ENCODE peak calls at places on chromosomes 7 and 10, in eight cellular contexts. One of them, this sample, is unnamed.

GRCh38 chr10:74223755-74224530 is 72.9 kb downstream of the ADK start:
- DNase-seq in mammary epithelial cell: peak
- DNase-seq in fibroblast of the conjunctiva: no peak
- DNase-seq in activated CD4-positive, alpha-beta T cell treated with anti-CD3 and anti-CD28 coated beads, Interleukin-2, amount 10 ng/mL, durations not matched to agents 7 days and 5 days: no peak
- DNase-seq in pons: no peak
- DNase-seq in activated CD4-positive, CD25-positive, alpha-beta regulatory T cell: no peak
- DNase-seq in CD4-positive, CD25-positive, alpha-beta regulatory T cell: peak
- DNase-seq in thoracic aorta: no peak
- DNase-seq in this sample: peak

GRCh38 chr10:128173383-128173782 is 47.2 kb upstream of the MKI67 start:
- DNase-seq in mammary epithelial cell: no peak
- DNase-seq in fibroblast of the conjunctiva: no peak
- DNase-seq in activated CD4-positive, alpha-beta T cell treated with anti-CD3 and anti-CD28 coated beads, Interleukin-2, amount 10 ng/mL, durations not matched to agents 7 days and 5 days: no peak
- DNase-seq in pons: no peak
- DNase-seq in activated CD4-positive, CD25-positive, alpha-beta regulatory T cell: no peak
- DNase-seq in CD4-positive, CD25-positive, alpha-beta regulatory T cell: no peak
- DNase-seq in thoracic aorta: no peak
- DNase-seq in this sample: no peak

GRCh38 chr7:45885264-45885882 is 2.9 kb upstream of the IGFBP1 start:
- DNase-seq in mammary epithelial cell: peak
- DNase-seq in fibroblast of the conjunctiva: no peak
- DNase-seq in activated CD4-positive, alpha-beta T cell treated with anti-CD3 and anti-CD28 coated beads, Interleukin-2, amount 10 ng/mL, durations not matched to agents 7 days and 5 days: no peak
- DNase-seq in pons: no peak
- DNase-seq in activated CD4-positive, CD25-positive, alpha-beta regulatory T cell: no peak
- DNase-seq in CD4-positive, CD25-positive, alpha-beta regulatory T cell: no peak
- DNase-seq in thoracic aorta: no peak
- DNase-seq in this sample: no peak

GRCh38 chr7:155844019-155844453 is 31.8 kb upstream of the SHH start:
- DNase-seq in mammary epithelial cell: no peak
- DNase-seq in fibroblast of the conjunctiva: no peak
- DNase-seq in activated CD4-positive, alpha-beta T cell treated with anti-CD3 and anti-CD28 coated beads, Interleukin-2, amount 10 ng/mL, durations not matched to agents 7 days and 5 days: no peak
- DNase-seq in pons: no peak
- DNase-seq in activated CD4-positive, CD25-positive, alpha-beta regulatory T cell: no peak
- DNase-seq in CD4-positive, CD25-positive, alpha-beta regulatory T cell: no peak
- DNase-seq in thoracic aorta: no peak
- DNase-seq in this sample: no peak

GRCh38 chr10:121310151-121310711 is 288.0 kb downstream of the FGFR2 start:
- DNase-seq in mammary epithelial cell: peak
- DNase-seq in fibroblast of the conjunctiva: no peak
- DNase-seq in activated CD4-positive, alpha-beta T cell treated with anti-CD3 and anti-CD28 coated beads, Interleukin-2, amount 10 ng/mL, durations not matched to agents 7 days and 5 days: no peak
- DNase-seq in pons: peak
- DNase-seq in activated CD4-positive, CD25-positive, alpha-beta regulatory T cell: no peak
- DNase-seq in CD4-positive, CD25-positive, alpha-beta regulatory T cell: no peak
- DNase-seq in thoracic aorta: no peak
- DNase-seq in this sample: no peak

GRCh38 chr7:16084370-16084769 is 337.0 kb downstream of the CRPPA start:
- DNase-seq in mammary epithelial cell: no peak
- DNase-seq in fibroblast of the conjunctiva: no peak
- DNase-seq in activated CD4-positive, alpha-beta T cell treated with anti-CD3 and anti-CD28 coated beads, Interleukin-2, amount 10 ng/mL, durations not matched to agents 7 days and 5 days: no peak
- DNase-seq in pons: no peak
- DNase-seq in activated CD4-positive, CD25-positive, alpha-beta regulatory T cell: no peak
- DNase-seq in CD4-positive, CD25-positive, alpha-beta regulatory T cell: no peak
- DNase-seq in thoracic aorta: no peak
- DNase-seq in this sample: no peak

GRCh38 chr7:135715055-135715522 is 12.9 kb downstream of the SLC13A4 start:
- DNase-seq in mammary epithelial cell: no peak
- DNase-seq in fibroblast of the conjunctiva: no peak
- DNase-seq in activated CD4-positive, alpha-beta T cell treated with anti-CD3 and anti-CD28 coated beads, Interleukin-2, amount 10 ng/mL, durations not matched to agents 7 days and 5 days: no peak
- DNase-seq in pons: no peak
- DNase-seq in activated CD4-positive, CD25-positive, alpha-beta regulatory T cell: no peak
- DNase-seq in CD4-positive, CD25-positive, alpha-beta regulatory T cell: no peak
- DNase-seq in thoracic aorta: no peak
- DNase-seq in this sample: no peak

GRCh38 chr7:116227678-116228239 is 17.4 kb downstream of the TES start:
- DNase-seq in mammary epithelial cell: peak
- DNase-seq in fibroblast of the conjunctiva: peak
- DNase-seq in activated CD4-positive, alpha-beta T cell treated with anti-CD3 and anti-CD28 coated beads, Interleukin-2, amount 10 ng/mL, durations not matched to agents 7 days and 5 days: no peak
- DNase-seq in pons: no peak
- DNase-seq in activated CD4-positive, CD25-positive, alpha-beta regulatory T cell: no peak
- DNase-seq in CD4-positive, CD25-positive, alpha-beta regulatory T cell: no peak
- DNase-seq in thoracic aorta: no peak
- DNase-seq in this sample: peak

GRCh38 chr10:47370878-47371277 is 13.2 kb downstream of the ZNF488 start:
- DNase-seq in mammary epithelial cell: no peak
- DNase-seq in fibroblast of the conjunctiva: no peak
- DNase-seq in activated CD4-positive, alpha-beta T cell treated with anti-CD3 and anti-CD28 coated beads, Interleukin-2, amount 10 ng/mL, durations not matched to agents 7 days and 5 days: no peak
- DNase-seq in pons: no peak
- DNase-seq in activated CD4-positive, CD25-positive, alpha-beta regulatory T cell: no peak
- DNase-seq in CD4-positive, CD25-positive, alpha-beta regulatory T cell: no peak
- DNase-seq in thoracic aorta: no peak
- DNase-seq in this sample: no peak

GRCh38 chr10:77156406-77156879 is 481.2 kb downstream of the KCNMA1 start:
- DNase-seq in mammary epithelial cell: peak
- DNase-seq in fibroblast of the conjunctiva: no peak
- DNase-seq in activated CD4-positive, alpha-beta T cell treated with anti-CD3 and anti-CD28 coated beads, Interleukin-2, amount 10 ng/mL, durations not matched to agents 7 days and 5 days: no peak
- DNase-seq in pons: no peak
- DNase-seq in activated CD4-positive, CD25-positive, alpha-beta regulatory T cell: no peak
- DNase-seq in CD4-positive, CD25-positive, alpha-beta regulatory T cell: no peak
- DNase-seq in thoracic aorta: no peak
- DNase-seq in this sample: peak

GRCh38 chr7:137258552-137258951 is 85.0 kb downstream of the PTN start:
- DNase-seq in mammary epithelial cell: no peak
- DNase-seq in fibroblast of the conjunctiva: no peak
- DNase-seq in activated CD4-positive, alpha-beta T cell treated with anti-CD3 and anti-CD28 coated beads, Interleukin-2, amount 10 ng/mL, durations not matched to agents 7 days and 5 days: no peak
- DNase-seq in pons: no peak
- DNase-seq in activated CD4-positive, CD25-positive, alpha-beta regulatory T cell: no peak
- DNase-seq in CD4-positive, CD25-positive, alpha-beta regulatory T cell: no peak
- DNase-seq in thoracic aorta: no peak
- DNase-seq in this sample: no peak

GRCh38 chr10:97861351-97861750 is 11.7 kb downstream of the GOLGA7B start:
- DNase-seq in mammary epithelial cell: peak
- DNase-seq in fibroblast of the conjunctiva: peak
- DNase-seq in activated CD4-positive, alpha-beta T cell treated with anti-CD3 and anti-CD28 coated beads, Interleukin-2, amount 10 ng/mL, durations not matched to agents 7 days and 5 days: no peak
- DNase-seq in pons: no peak
- DNase-seq in activated CD4-positive, CD25-positive, alpha-beta regulatory T cell: no peak
- DNase-seq in CD4-positive, CD25-positive, alpha-beta regulatory T cell: no peak
- DNase-seq in thoracic aorta: no peak
- DNase-seq in this sample: peak

GRCh38 chr7:32588657-32589056 is 93.4 kb downstream of the AVL9 start:
- DNase-seq in mammary epithelial cell: peak
- DNase-seq in fibroblast of the conjunctiva: peak
- DNase-seq in activated CD4-positive, alpha-beta T cell treated with anti-CD3 and anti-CD28 coated beads, Interleukin-2, amount 10 ng/mL, durations not matched to agents 7 days and 5 days: no peak
- DNase-seq in pons: no peak
- DNase-seq in activated CD4-positive, CD25-positive, alpha-beta regulatory T cell: no peak
- DNase-seq in CD4-positive, CD25-positive, alpha-beta regulatory T cell: peak
- DNase-seq in thoracic aorta: no peak
- DNase-seq in this sample: peak

GRCh38 chr10:110192552-110192951 is 14.9 kb upstream of the MXI1 start:
- DNase-seq in mammary epithelial cell: no peak
- DNase-seq in fibroblast of the conjunctiva: no peak
- DNase-seq in activated CD4-positive, alpha-beta T cell treated with anti-CD3 and anti-CD28 coated beads, Interleukin-2, amount 10 ng/mL, durations not matched to agents 7 days and 5 days: no peak
- DNase-seq in pons: no peak
- DNase-seq in activated CD4-positive, CD25-positive, alpha-beta regulatory T cell: no peak
- DNase-seq in CD4-positive, CD25-positive, alpha-beta regulatory T cell: peak
- DNase-seq in thoracic aorta: no peak
- DNase-seq in this sample: no peak

GRCh38 chr10:74332398-74332797 is 181.4 kb downstream of the ADK start:
- DNase-seq in mammary epithelial cell: no peak
- DNase-seq in fibroblast of the conjunctiva: peak
- DNase-seq in activated CD4-positive, alpha-beta T cell treated with anti-CD3 and anti-CD28 coated beads, Interleukin-2, amount 10 ng/mL, durations not matched to agents 7 days and 5 days: no peak
- DNase-seq in pons: peak
- DNase-seq in activated CD4-positive, CD25-positive, alpha-beta regulatory T cell: no peak
- DNase-seq in CD4-positive, CD25-positive, alpha-beta regulatory T cell: no peak
- DNase-seq in thoracic aorta: no peak
- DNase-seq in this sample: no peak

GRCh38 chr10:43305881-43306280 is 39.0 kb upstream of the RASGEF1A start:
- DNase-seq in mammary epithelial cell: peak
- DNase-seq in fibroblast of the conjunctiva: no peak
- DNase-seq in activated CD4-positive, alpha-beta T cell treated with anti-CD3 and anti-CD28 coated beads, Interleukin-2, amount 10 ng/mL, durations not matched to agents 7 days and 5 days: no peak
- DNase-seq in pons: no peak
- DNase-seq in activated CD4-positive, CD25-positive, alpha-beta regulatory T cell: no peak
- DNase-seq in CD4-positive, CD25-positive, alpha-beta regulatory T cell: no peak
- DNase-seq in thoracic aorta: no peak
- DNase-seq in this sample: no peak

GRCh38 chr10:100934084-100934659 is 21.4 kb downstream of the SLF2 start:
- DNase-seq in mammary epithelial cell: no peak
- DNase-seq in fibroblast of the conjunctiva: no peak
- DNase-seq in activated CD4-positive, alpha-beta T cell treated with anti-CD3 and anti-CD28 coated beads, Interleukin-2, amount 10 ng/mL, durations not matched to agents 7 days and 5 days: peak
- DNase-seq in pons: no peak
- DNase-seq in activated CD4-positive, CD25-positive, alpha-beta regulatory T cell: no peak
- DNase-seq in CD4-positive, CD25-positive, alpha-beta regulatory T cell: peak
- DNase-seq in thoracic aorta: no peak
- DNase-seq in this sample: peak

GRCh38 chr10:24882047-24882698 is 70.2 kb downstream of the PRTFDC1 start:
- DNase-seq in mammary epithelial cell: peak
- DNase-seq in fibroblast of the conjunctiva: no peak
- DNase-seq in activated CD4-positive, alpha-beta T cell treated with anti-CD3 and anti-CD28 coated beads, Interleukin-2, amount 10 ng/mL, durations not matched to agents 7 days and 5 days: peak
- DNase-seq in pons: no peak
- DNase-seq in activated CD4-positive, CD25-positive, alpha-beta regulatory T cell: no peak
- DNase-seq in CD4-positive, CD25-positive, alpha-beta regulatory T cell: peak
- DNase-seq in thoracic aorta: no peak
- DNase-seq in this sample: no peak

GRCh38 chr10:132677096-132677904 is 108.6 kb downstream of the NKX6-2 start:
- DNase-seq in mammary epithelial cell: no peak
- DNase-seq in fibroblast of the conjunctiva: no peak
- DNase-seq in activated CD4-positive, alpha-beta T cell treated with anti-CD3 and anti-CD28 coated beads, Interleukin-2, amount 10 ng/mL, durations not matched to agents 7 days and 5 days: no peak
- DNase-seq in pons: no peak
- DNase-seq in activated CD4-positive, CD25-positive, alpha-beta regulatory T cell: no peak
- DNase-seq in CD4-positive, CD25-positive, alpha-beta regulatory T cell: no peak
- DNase-seq in thoracic aorta: no peak
- DNase-seq in this sample: no peak

GRCh38 chr7:116030626-116031276 is at the start of gene TFEC:
- DNase-seq in mammary epithelial cell: peak
- DNase-seq in fibroblast of the conjunctiva: no peak
- DNase-seq in activated CD4-positive, alpha-beta T cell treated with anti-CD3 and anti-CD28 coated beads, Interleukin-2, amount 10 ng/mL, durations not matched to agents 7 days and 5 days: no peak
- DNase-seq in pons: peak
- DNase-seq in activated CD4-positive, CD25-positive, alpha-beta regulatory T cell: no peak
- DNase-seq in CD4-positive, CD25-positive, alpha-beta regulatory T cell: no peak
- DNase-seq in thoracic aorta: no peak
- DNase-seq in this sample: no peak

GRCh38 chr10:27372095-27372494 is 131.5 kb upstream of the ACBD5 start:
- DNase-seq in mammary epithelial cell: no peak
- DNase-seq in fibroblast of the conjunctiva: no peak
- DNase-seq in activated CD4-positive, alpha-beta T cell treated with anti-CD3 and anti-CD28 coated beads, Interleukin-2, amount 10 ng/mL, durations not matched to agents 7 days and 5 days: no peak
- DNase-seq in pons: no peak
- DNase-seq in activated CD4-positive, CD25-positive, alpha-beta regulatory T cell: no peak
- DNase-seq in CD4-positive, CD25-positive, alpha-beta regulatory T cell: no peak
- DNase-seq in thoracic aorta: no peak
- DNase-seq in this sample: no peak

GRCh38 chr7:141389423-141389822 is 161.8 kb upstream of the AGK start:
- DNase-seq in mammary epithelial cell: no peak
- DNase-seq in fibroblast of the conjunctiva: no peak
- DNase-seq in activated CD4-positive, alpha-beta T cell treated with anti-CD3 and anti-CD28 coated beads, Interleukin-2, amount 10 ng/mL, durations not matched to agents 7 days and 5 days: no peak
- DNase-seq in pons: no peak
- DNase-seq in activated CD4-positive, CD25-positive, alpha-beta regulatory T cell: no peak
- DNase-seq in CD4-positive, CD25-positive, alpha-beta regulatory T cell: no peak
- DNase-seq in thoracic aorta: no peak
- DNase-seq in this sample: no peak

GRCh38 chr10:132845780-132846595 is 60.0 kb upstream of the NKX6-2 start:
- DNase-seq in mammary epithelial cell: no peak
- DNase-seq in fibroblast of the conjunctiva: no peak
- DNase-seq in activated CD4-positive, alpha-beta T cell treated with anti-CD3 and anti-CD28 coated beads, Interleukin-2, amount 10 ng/mL, durations not matched to agents 7 days and 5 days: no peak
- DNase-seq in pons: no peak
- DNase-seq in activated CD4-positive, CD25-positive, alpha-beta regulatory T cell: no peak
- DNase-seq in CD4-positive, CD25-positive, alpha-beta regulatory T cell: no peak
- DNase-seq in thoracic aorta: no peak
- DNase-seq in this sample: no peak

GRCh38 chr10:112202561-112203241 is 19.1 kb upstream of the GPAM start:
- DNase-seq in mammary epithelial cell: peak
- DNase-seq in fibroblast of the conjunctiva: no peak
- DNase-seq in activated CD4-positive, alpha-beta T cell treated with anti-CD3 and anti-CD28 coated beads, Interleukin-2, amount 10 ng/mL, durations not matched to agents 7 days and 5 days: no peak
- DNase-seq in pons: no peak
- DNase-seq in activated CD4-positive, CD25-positive, alpha-beta regulatory T cell: no peak
- DNase-seq in CD4-positive, CD25-positive, alpha-beta regulatory T cell: no peak
- DNase-seq in thoracic aorta: no peak
- DNase-seq in this sample: peak

GRCh38 chr7:32164341-32164996 is 94.3 kb upstream of the PDE1C start:
- DNase-seq in mammary epithelial cell: peak
- DNase-seq in fibroblast of the conjunctiva: peak
- DNase-seq in activated CD4-positive, alpha-beta T cell treated with anti-CD3 and anti-CD28 coated beads, Interleukin-2, amount 10 ng/mL, durations not matched to agents 7 days and 5 days: no peak
- DNase-seq in pons: peak
- DNase-seq in activated CD4-positive, CD25-positive, alpha-beta regulatory T cell: no peak
- DNase-seq in CD4-positive, CD25-positive, alpha-beta regulatory T cell: no peak
- DNase-seq in thoracic aorta: no peak
- DNase-seq in this sample: peak

GRCh38 chr10:125026036-125026931 is 84.4 kb downstream of the ZRANB1 start:
- DNase-seq in mammary epithelial cell: no peak
- DNase-seq in fibroblast of the conjunctiva: no peak
- DNase-seq in activated CD4-positive, alpha-beta T cell treated with anti-CD3 and anti-CD28 coated beads, Interleukin-2, amount 10 ng/mL, durations not matched to agents 7 days and 5 days: no peak
- DNase-seq in pons: no peak
- DNase-seq in activated CD4-positive, CD25-positive, alpha-beta regulatory T cell: no peak
- DNase-seq in CD4-positive, CD25-positive, alpha-beta regulatory T cell: no peak
- DNase-seq in thoracic aorta: no peak
- DNase-seq in this sample: no peak

GRCh38 chr7:44962483-44963251 is 16.1 kb downstream of the MYO1G start:
- DNase-seq in mammary epithelial cell: peak
- DNase-seq in fibroblast of the conjunctiva: no peak
- DNase-seq in activated CD4-positive, alpha-beta T cell treated with anti-CD3 and anti-CD28 coated beads, Interleukin-2, amount 10 ng/mL, durations not matched to agents 7 days and 5 days: peak
- DNase-seq in pons: no peak
- DNase-seq in activated CD4-positive, CD25-positive, alpha-beta regulatory T cell: no peak
- DNase-seq in CD4-positive, CD25-positive, alpha-beta regulatory T cell: peak
- DNase-seq in thoracic aorta: no peak
- DNase-seq in this sample: peak

GRCh38 chr7:94059747-94060146 is 55.6 kb upstream of the BET1 start:
- DNase-seq in mammary epithelial cell: no peak
- DNase-seq in fibroblast of the conjunctiva: no peak
- DNase-seq in activated CD4-positive, alpha-beta T cell treated with anti-CD3 and anti-CD28 coated beads, Interleukin-2, amount 10 ng/mL, durations not matched to agents 7 days and 5 days: no peak
- DNase-seq in pons: no peak
- DNase-seq in activated CD4-positive, CD25-positive, alpha-beta regulatory T cell: no peak
- DNase-seq in CD4-positive, CD25-positive, alpha-beta regulatory T cell: no peak
- DNase-seq in thoracic aorta: no peak
- DNase-seq in this sample: no peak

GRCh38 chr10:132383026-132383565 is 13.9 kb upstream of the PWWP2B start:
- DNase-seq in mammary epithelial cell: no peak
- DNase-seq in fibroblast of the conjunctiva: no peak
- DNase-seq in activated CD4-positive, alpha-beta T cell treated with anti-CD3 and anti-CD28 coated beads, Interleukin-2, amount 10 ng/mL, durations not matched to agents 7 days and 5 days: no peak
- DNase-seq in pons: no peak
- DNase-seq in activated CD4-positive, CD25-positive, alpha-beta regulatory T cell: no peak
- DNase-seq in CD4-positive, CD25-positive, alpha-beta regulatory T cell: no peak
- DNase-seq in thoracic aorta: no peak
- DNase-seq in this sample: no peak

GRCh38 chr10:62640386-62640785 is 164.1 kb upstream of the ADO start:
- DNase-seq in mammary epithelial cell: peak
- DNase-seq in fibroblast of the conjunctiva: no peak
- DNase-seq in activated CD4-positive, alpha-beta T cell treated with anti-CD3 and anti-CD28 coated beads, Interleukin-2, amount 10 ng/mL, durations not matched to agents 7 days and 5 days: no peak
- DNase-seq in pons: no peak
- DNase-seq in activated CD4-positive, CD25-positive, alpha-beta regulatory T cell: no peak
- DNase-seq in CD4-positive, CD25-positive, alpha-beta regulatory T cell: no peak
- DNase-seq in thoracic aorta: no peak
- DNase-seq in this sample: no peak

GRCh38 chr7:50315739-50316671 is 11.5 kb downstream of the IKZF1 start:
- DNase-seq in mammary epithelial cell: no peak
- DNase-seq in fibroblast of the conjunctiva: no peak
- DNase-seq in activated CD4-positive, alpha-beta T cell treated with anti-CD3 and anti-CD28 coated beads, Interleukin-2, amount 10 ng/mL, durations not matched to agents 7 days and 5 days: no peak
- DNase-seq in pons: no peak
- DNase-seq in activated CD4-positive, CD25-positive, alpha-beta regulatory T cell: no peak
- DNase-seq in CD4-positive, CD25-positive, alpha-beta regulatory T cell: peak
- DNase-seq in thoracic aorta: no peak
- DNase-seq in this sample: no peak

GRCh38 chr7:82183633-82184032 is 259.9 kb downstream of the CACNA2D1 start:
- DNase-seq in mammary epithelial cell: peak
- DNase-seq in fibroblast of the conjunctiva: no peak
- DNase-seq in activated CD4-positive, alpha-beta T cell treated with anti-CD3 and anti-CD28 coated beads, Interleukin-2, amount 10 ng/mL, durations not matched to agents 7 days and 5 days: no peak
- DNase-seq in pons: no peak
- DNase-seq in activated CD4-positive, CD25-positive, alpha-beta regulatory T cell: no peak
- DNase-seq in CD4-positive, CD25-positive, alpha-beta regulatory T cell: no peak
- DNase-seq in thoracic aorta: no peak
- DNase-seq in this sample: peak

GRCh38 chr10:46233101-46233500 is 53.7 kb upstream of the ANTXRL start:
- DNase-seq in mammary epithelial cell: no peak
- DNase-seq in fibroblast of the conjunctiva: no peak
- DNase-seq in activated CD4-positive, alpha-beta T cell treated with anti-CD3 and anti-CD28 coated beads, Interleukin-2, amount 10 ng/mL, durations not matched to agents 7 days and 5 days: no peak
- DNase-seq in pons: no peak
- DNase-seq in activated CD4-positive, CD25-positive, alpha-beta regulatory T cell: no peak
- DNase-seq in CD4-positive, CD25-positive, alpha-beta regulatory T cell: no peak
- DNase-seq in thoracic aorta: no peak
- DNase-seq in this sample: no peak

GRCh38 chr10:48541144-48541795 is 63.6 kb downstream of the ARHGAP22 start:
- DNase-seq in mammary epithelial cell: no peak
- DNase-seq in fibroblast of the conjunctiva: no peak
- DNase-seq in activated CD4-positive, alpha-beta T cell treated with anti-CD3 and anti-CD28 coated beads, Interleukin-2, amount 10 ng/mL, durations not matched to agents 7 days and 5 days: no peak
- DNase-seq in pons: no peak
- DNase-seq in activated CD4-positive, CD25-positive, alpha-beta regulatory T cell: no peak
- DNase-seq in CD4-positive, CD25-positive, alpha-beta regulatory T cell: no peak
- DNase-seq in thoracic aorta: no peak
- DNase-seq in this sample: no peak